ENCODE peak calls at places on chromosomes 7 and 10, in eight cellular contexts. R, A, H, J, S, U, P and G are unnamed samples.

GRCh38 chr7:101235050-101235449 is 2.6 kb downstream of the CLDN15 start:
- DNase-seq in R (no peak), A (no peak), H (no peak), J (no peak), S (no peak), U (no peak), P (no peak), G (no peak)

GRCh38 chr10:29610876-29611647 is 23.7 kb downstream of the SVIL start:
- DNase-seq in R (no peak), A (no peak), H (no peak), J (no peak), S (no peak), U (no peak), P (no peak), G (no peak)

GRCh38 chr7:134515569-134516468 is 11.5 kb upstream of the AKR1B10 start:
- DNase-seq in R (no peak), A (peak; percentile 80), H (no peak), J (peak; percentile 78), S (no peak), U (no peak), P (no peak), G (no peak)

GRCh38 chr7:106112118-106112971 is at the start of gene SYPL1:
- DNase-seq in R (peak; percentile 93), A (peak; percentile 96), H (peak; percentile 97), J (peak; percentile 79), S (peak; percentile 96), U (peak; percentile 97), P (peak; percentile 93), G (peak; percentile 96)

GRCh38 chr7:25886387-25887240 is 265.4 kb upstream of the NFE2L3 start:
- DNase-seq in R (no peak), A (no peak), H (no peak), J (no peak), S (no peak), U (no peak), P (no peak), G (no peak)

GRCh38 chr10:104028823-104029527 is 56.7 kb downstream of the COL17A1 start:
- DNase-seq in R (no peak), A (peak; percentile 27), H (no peak), J (no peak), S (no peak), U (no peak), P (no peak), G (no peak)

GRCh38 chr10:128043259-128044045 is 82.8 kb downstream of the MKI67 start:
- DNase-seq in R (no peak), A (peak; percentile 51), H (no peak), J (no peak), S (no peak), U (no peak), P (no peak), G (no peak)

GRCh38 chr7:27168265-27168947 is 3.1 kb upstream of the HOXA9 start:
- DNase-seq in R (no peak), A (no peak), H (peak; percentile 42), J (no peak), S (no peak), U (peak; percentile 48), P (no peak), G (no peak)

GRCh38 chr10:119358140-119358512 is 150.8 kb downstream of the GRK5 start:
- DNase-seq in R (peak; percentile 65), A (no peak), H (no peak), J (no peak), S (no peak), U (peak; percentile 31), P (no peak), G (no peak)

GRCh38 chr7:91182819-91183405 is 81.3 kb upstream of the FZD1 start:
- DNase-seq in R (no peak), A (peak; percentile 63), H (no peak), J (peak; percentile 89), S (no peak), U (no peak), P (no peak), G (no peak)

GRCh38 chr7:69276011-69276729 is 322.1 kb upstream of the AUTS2 start:
- DNase-seq in R (no peak), A (peak; percentile 2), H (no peak), J (no peak), S (no peak), U (no peak), P (no peak), G (no peak)

GRCh38 chr10:95756796-95757657 is 1.1 kb downstream of the ENTPD1 start:
- DNase-seq in R (no peak), A (no peak), H (no peak), J (no peak), S (no peak), U (no peak), P (no peak), G (peak; percentile 46)

GRCh38 chr10:131758062-131758941 is 142.5 kb upstream of the PPP2R2D start:
- DNase-seq in R (no peak), A (no peak), H (no peak), J (no peak), S (no peak), U (no peak), P (no peak), G (no peak)

GRCh38 chr7:25032774-25033743 is 53.1 kb upstream of the OSBPL3 start:
- DNase-seq in R (no peak), A (no peak), H (no peak), J (no peak), S (no peak), U (no peak), P (no peak), G (no peak)

GRCh38 chr7:90690159-90690858 is 94.2 kb downstream of the CDK14 start:
- DNase-seq in R (no peak), A (no peak), H (no peak), J (no peak), S (no peak), U (no peak), P (no peak), G (no peak)

GRCh38 chr10:35103887-35104286 is 13.7 kb upstream of the CUL2 start:
- DNase-seq in R (no peak), A (no peak), H (no peak), J (no peak), S (no peak), U (no peak), P (no peak), G (no peak)

GRCh38 chr7:70779321-70779720 is 352.6 kb upstream of the GALNT17 start:
- DNase-seq in R (no peak), A (no peak), H (no peak), J (no peak), S (no peak), U (no peak), P (no peak), G (peak; percentile 68)

GRCh38 chr10:60236869-60237524 is 152.7 kb downstream of the ANK3 start:
- DNase-seq in R (peak; percentile 67), A (peak; percentile 43), H (peak; percentile 77), J (peak; percentile 27), S (peak; percentile 60), U (peak; percentile 67), P (peak; percentile 12), G (peak; percentile 92)

GRCh38 chr7:85094046-85094720 is 92.7 kb downstream of the SEMA3D start:
- DNase-seq in R (peak; percentile 50), A (peak; percentile 87), H (no peak), J (no peak), S (no peak), U (no peak), P (no peak), G (no peak)

GRCh38 chr7:137619181-137619580 is 227.6 kb downstream of the DGKI start:
- DNase-seq in R (no peak), A (no peak), H (no peak), J (no peak), S (no peak), U (no peak), P (no peak), G (no peak)

GRCh38 chr7:124515431-124515830 is 250.2 kb downstream of the GPR37 start:
- DNase-seq in R (no peak), A (no peak), H (no peak), J (no peak), S (no peak), U (no peak), P (no peak), G (no peak)

GRCh38 chr10:49409755-49410154 is 13.9 kb upstream of the DRGX start:
- DNase-seq in R (no peak), A (no peak), H (no peak), J (no peak), S (no peak), U (no peak), P (no peak), G (no peak)
- TF ChIP-seq CTCF in R (no peak), A (no peak), H (no peak), J (no peak), S (no peak), U (no peak), P (no peak), G (no peak)

DNA sequence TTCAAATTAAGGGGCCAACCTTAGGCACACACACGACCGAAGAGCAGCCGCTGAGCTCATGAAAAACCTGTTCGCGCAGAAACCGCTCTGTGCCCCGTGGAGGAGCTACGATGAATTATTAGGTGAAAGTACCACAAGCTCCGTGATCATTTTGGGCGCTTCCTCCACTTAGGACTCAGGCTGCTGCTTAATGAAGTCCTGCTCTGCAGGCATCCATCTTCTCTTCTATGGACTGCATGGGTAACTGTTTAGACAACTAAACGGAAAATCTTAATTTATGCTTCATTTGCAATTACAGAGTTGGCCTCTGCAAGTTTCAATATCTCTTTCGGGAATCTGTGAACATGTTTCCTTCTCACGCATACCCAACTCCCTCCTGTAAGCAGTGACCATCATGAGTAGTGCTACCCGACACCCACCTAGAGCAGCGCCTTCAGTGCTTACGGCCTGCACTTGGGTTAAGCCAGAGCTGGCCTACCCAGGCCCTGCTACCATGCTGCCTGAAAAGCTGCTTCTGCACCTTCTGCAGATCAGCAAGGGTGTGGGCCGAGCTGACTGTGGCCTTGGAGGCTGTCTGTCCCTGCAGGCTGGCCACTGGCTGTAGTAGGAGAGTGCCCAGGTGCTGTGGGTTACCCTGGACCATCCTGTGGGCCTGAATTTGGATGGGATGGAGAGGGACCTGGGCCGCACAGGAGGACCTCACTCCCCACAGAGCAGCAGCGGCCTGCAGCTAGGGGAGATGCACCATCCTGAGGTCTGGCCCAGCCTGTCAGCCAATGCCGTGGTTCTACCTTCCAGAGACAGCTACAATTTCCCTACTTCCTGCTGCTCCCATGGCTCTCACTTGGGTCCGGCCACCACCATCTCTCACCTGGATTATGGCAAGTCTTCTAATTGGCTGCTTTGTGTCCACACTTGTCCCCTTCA is 36.0 kb downstream of the GNA12 start:
- DNase-seq in R (no peak), A (no peak), H (no peak), J (no peak), S (no peak), U (peak; percentile 49), P (no peak), G (peak; percentile 25)
- H3K4me3 ChIP-seq in R (no peak overlapping the region), A (no peak overlapping the region), H (no peak overlapping the region), J (no peak overlapping the region), S (no peak overlapping the region), U (no peak overlapping the region), P (no peak overlapping the region), G (no peak overlapping the region)

GRCh38 chr7:140517546-140518369 is 38.5 kb upstream of the MKRN1 start:
- DNase-seq in R (peak; percentile 90), A (peak; percentile 95), H (peak; percentile 89), J (peak; percentile 87), S (peak; percentile 94), U (peak; percentile 92), P (peak; percentile 73), G (peak; percentile 78)
- TF ChIP-seq CTCF in R (peak; percentile 81), A (peak; percentile 92), H (peak; percentile 84), J (peak; percentile 95), S (peak; percentile 84), U (peak; percentile 83), P (peak; percentile 28), G (peak; percentile 77)

DNA sequence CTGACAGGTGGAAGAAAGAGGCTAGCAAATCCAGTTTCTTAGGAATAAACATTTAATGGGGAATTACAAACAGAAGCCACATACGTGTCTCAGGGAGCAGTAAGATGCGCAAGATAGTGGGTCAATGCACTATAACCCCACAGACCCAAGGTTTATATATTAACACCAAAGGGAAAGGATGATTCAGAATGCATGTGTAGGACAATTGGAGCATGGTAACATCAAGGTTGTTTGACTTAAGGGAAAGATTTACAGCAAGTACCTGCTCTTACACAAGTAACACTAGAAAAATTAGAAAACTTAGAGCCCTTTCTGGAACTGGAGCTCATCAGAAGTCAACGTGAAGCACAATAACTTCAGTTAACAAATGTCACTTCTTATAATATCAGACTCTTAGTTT is 161.1 kb upstream of the ZWINT start:
- DNase-seq in R (no peak), A (no peak), H (no peak), J (no peak), S (no peak), U (no peak), P (no peak), G (no peak)
- H3K4me3 ChIP-seq in R (no peak overlapping the region), A (no peak overlapping the region), H (no peak overlapping the region), J (no peak overlapping the region), S (no peak overlapping the region), U (no peak overlapping the region), P (no peak overlapping the region), G (no peak overlapping the region)